ENCODE peak calls at places on chromosomes 11 and 22, in nine cellular contexts. One of them, this sample, is unnamed.
A peak's percentile ranks its signal among the peaks of the same experiment; 100 is the strongest.

GRCh38 chr11:124725719-124726105 is 14.0 kb upstream of the NRGN start:
- DNase-seq in A549: no peak
- DNase-seq in body of pancreas: no peak
- DNase-seq in suprapubic skin: no peak
- DNase-seq in stomach: no peak
- DNase-seq in sigmoid colon: no peak
- DNase-seq in IMR-90: peak; percentile 77
- DNase-seq in prostate gland: no peak
- DNase-seq in gastrocnemius medialis: no peak
- DNase-seq in this sample: no peak

GRCh38 chr11:15027011-15027410 is 46.4 kb upstream of the CALCB start:
- DNase-seq in A549: no peak
- DNase-seq in body of pancreas: no peak
- DNase-seq in suprapubic skin: no peak
- DNase-seq in stomach: no peak
- DNase-seq in sigmoid colon: no peak
- DNase-seq in IMR-90: no peak
- DNase-seq in prostate gland: no peak
- DNase-seq in gastrocnemius medialis: no peak
- DNase-seq in this sample: no peak

GRCh38 chr11:105975128-105975527 is 46.9 kb downstream of the MSANTD4 start:
- DNase-seq in A549: no peak
- DNase-seq in body of pancreas: no peak
- DNase-seq in suprapubic skin: no peak
- DNase-seq in stomach: no peak
- DNase-seq in sigmoid colon: no peak
- DNase-seq in IMR-90: peak; percentile 48
- DNase-seq in prostate gland: no peak
- DNase-seq in gastrocnemius medialis: no peak
- DNase-seq in this sample: no peak

GRCh38 chr11:69274531-69275016 is 19.4 kb upstream of the MYEOV start:
- DNase-seq in A549: peak; percentile 70
- DNase-seq in body of pancreas: peak; percentile 90
- DNase-seq in suprapubic skin: no peak
- DNase-seq in stomach: peak; percentile 81
- DNase-seq in sigmoid colon: no peak
- DNase-seq in IMR-90: no peak
- DNase-seq in prostate gland: peak; percentile 96
- DNase-seq in gastrocnemius medialis: no peak
- DNase-seq in this sample: peak; percentile 54

GRCh38 chr11:58609723-58610122 is 12.7 kb upstream of the CNTF start:
- DNase-seq in A549: no peak
- DNase-seq in body of pancreas: no peak
- DNase-seq in suprapubic skin: no peak
- DNase-seq in stomach: no peak
- DNase-seq in sigmoid colon: no peak
- DNase-seq in IMR-90: no peak
- DNase-seq in prostate gland: no peak
- DNase-seq in gastrocnemius medialis: no peak
- DNase-seq in this sample: no peak

GRCh38 chr22:46381142-46381541 is 45.6 kb downstream of the TRMU start:
- DNase-seq in A549: peak; percentile 61
- DNase-seq in body of pancreas: no peak
- DNase-seq in suprapubic skin: no peak
- DNase-seq in stomach: no peak
- DNase-seq in sigmoid colon: no peak
- DNase-seq in IMR-90: peak; percentile 10
- DNase-seq in prostate gland: no peak
- DNase-seq in gastrocnemius medialis: no peak
- DNase-seq in this sample: no peak

GRCh38 chr11:126432525-126432924 is 77.0 kb downstream of the ST3GAL4 start:
- DNase-seq in A549: no peak
- DNase-seq in body of pancreas: no peak
- DNase-seq in suprapubic skin: no peak
- DNase-seq in stomach: no peak
- DNase-seq in sigmoid colon: no peak
- DNase-seq in IMR-90: no peak
- DNase-seq in prostate gland: no peak
- DNase-seq in gastrocnemius medialis: no peak
- DNase-seq in this sample: no peak

GRCh38 chr11:8290122-8290810 is 26.6 kb upstream of the LMO1 start:
- DNase-seq in A549: no peak
- DNase-seq in body of pancreas: no peak
- DNase-seq in suprapubic skin: no peak
- DNase-seq in stomach: no peak
- DNase-seq in sigmoid colon: peak; percentile 27
- DNase-seq in IMR-90: no peak
- DNase-seq in prostate gland: no peak
- DNase-seq in gastrocnemius medialis: no peak
- DNase-seq in this sample: peak; percentile 53

GRCh38 chr11:99020324-99021225 is at the start of gene CNTN5:
- DNase-seq in A549: peak; percentile 15
- DNase-seq in body of pancreas: peak; percentile 62
- DNase-seq in suprapubic skin: no peak
- DNase-seq in stomach: no peak
- DNase-seq in sigmoid colon: no peak
- DNase-seq in IMR-90: peak; percentile 5
- DNase-seq in prostate gland: no peak
- DNase-seq in gastrocnemius medialis: no peak
- DNase-seq in this sample: no peak

GRCh38 chr11:65100674-65101350 is 4.8 kb downstream of the VPS51 start:
- DNase-seq in A549: no peak
- DNase-seq in body of pancreas: no peak
- DNase-seq in suprapubic skin: no peak
- DNase-seq in stomach: no peak
- DNase-seq in sigmoid colon: no peak
- DNase-seq in IMR-90: no peak
- DNase-seq in prostate gland: no peak
- DNase-seq in gastrocnemius medialis: no peak
- DNase-seq in this sample: no peak
- H3K4me1 ChIP-seq in A549: peaks cover 8% of the 10 kb centered on the region
- H3K4me1 ChIP-seq in body of pancreas: peaks cover 74% of the 10 kb centered on the region
- H3K4me1 ChIP-seq in suprapubic skin: peaks cover 60% of the 10 kb centered on the region
- H3K4me1 ChIP-seq in stomach: peaks cover 79% of the 10 kb centered on the region
- H3K4me1 ChIP-seq in sigmoid colon: peaks cover 12% of the 10 kb centered on the region
- H3K4me1 ChIP-seq in IMR-90: peaks cover 4% of the 10 kb centered on the region
- H3K4me1 ChIP-seq in prostate gland: peaks cover 26% of the 10 kb centered on the region
- H3K4me1 ChIP-seq in gastrocnemius medialis: peaks cover 63% of the 10 kb centered on the region
- H3K4me1 ChIP-seq in this sample: peaks cover 19% of the 10 kb centered on the region

GRCh38 chr11:606245-606644 is 9.5 kb downstream of the IRF7 start:
- DNase-seq in A549: peak; percentile 50
- DNase-seq in body of pancreas: peak; percentile 62
- DNase-seq in suprapubic skin: peak; percentile 69
- DNase-seq in stomach: peak; percentile 80
- DNase-seq in sigmoid colon: peak; percentile 86
- DNase-seq in IMR-90: no peak
- DNase-seq in prostate gland: peak; percentile 56
- DNase-seq in gastrocnemius medialis: no peak
- DNase-seq in this sample: no peak
- TF ChIP-seq POLR2A in A549: no peak
- TF ChIP-seq POLR2A in body of pancreas: no peak
- TF ChIP-seq POLR2A in suprapubic skin: no peak
- TF ChIP-seq POLR2A in stomach: no peak
- TF ChIP-seq POLR2A in sigmoid colon: no peak
- TF ChIP-seq POLR2A in IMR-90: no peak
- TF ChIP-seq POLR2A in prostate gland: no peak
- TF ChIP-seq POLR2A in gastrocnemius medialis: no peak
- TF ChIP-seq POLR2A in this sample: no peak

GRCh38 chr22:49928185-49928495 is 9.7 kb downstream of the CRELD2 start:
- DNase-seq in A549: no peak
- DNase-seq in body of pancreas: no peak
- DNase-seq in suprapubic skin: no peak
- DNase-seq in stomach: no peak
- DNase-seq in sigmoid colon: no peak
- DNase-seq in IMR-90: no peak
- DNase-seq in prostate gland: no peak
- DNase-seq in gastrocnemius medialis: no peak
- DNase-seq in this sample: no peak
- H3K4me1 ChIP-seq in A549: peaks cover 6% of the 10 kb centered on the region
- H3K4me1 ChIP-seq in body of pancreas: peaks cover 25% of the 10 kb centered on the region
- H3K4me1 ChIP-seq in suprapubic skin: peaks cover 44% of the 10 kb centered on the region
- H3K4me1 ChIP-seq in stomach: peaks cover 41% of the 10 kb centered on the region
- H3K4me1 ChIP-seq in sigmoid colon: peaks cover 18% of the 10 kb centered on the region
- H3K4me1 ChIP-seq in IMR-90: peaks cover 6% of the 10 kb centered on the region
- H3K4me1 ChIP-seq in prostate gland: peaks cover 5% of the 10 kb centered on the region
- H3K4me1 ChIP-seq in gastrocnemius medialis: peaks cover 29% of the 10 kb centered on the region
- H3K4me1 ChIP-seq in this sample: peaks cover 59% of the 10 kb centered on the region

GRCh38 chr11:33257897-33258630 is 883 bp downstream of the HIPK3 start:
- DNase-seq in A549: peak; percentile 87
- DNase-seq in body of pancreas: peak; percentile 84
- DNase-seq in suprapubic skin: peak; percentile 93
- DNase-seq in stomach: peak; percentile 81
- DNase-seq in sigmoid colon: peak; percentile 96
- DNase-seq in IMR-90: peak; percentile 83
- DNase-seq in prostate gland: peak; percentile 85
- DNase-seq in gastrocnemius medialis: peak; percentile 74
- DNase-seq in this sample: peak; percentile 95

GRCh38 chr11:33256031-33256807 is 962 bp upstream of the HIPK3 start:
- DNase-seq in A549: no peak
- DNase-seq in body of pancreas: no peak
- DNase-seq in suprapubic skin: no peak
- DNase-seq in stomach: no peak
- DNase-seq in sigmoid colon: no peak
- DNase-seq in IMR-90: no peak
- DNase-seq in prostate gland: no peak
- DNase-seq in gastrocnemius medialis: no peak
- DNase-seq in this sample: no peak

GRCh38 chr11:33257160-33257896 is at the start of gene HIPK3:
- DNase-seq in A549: peak; percentile 79
- DNase-seq in body of pancreas: peak; percentile 87
- DNase-seq in suprapubic skin: peak; percentile 93
- DNase-seq in stomach: peak; percentile 85
- DNase-seq in sigmoid colon: peak; percentile 90
- DNase-seq in IMR-90: peak; percentile 68
- DNase-seq in prostate gland: peak; percentile 75
- DNase-seq in gastrocnemius medialis: peak; percentile 70
- DNase-seq in this sample: peak; percentile 98

GRCh38 chr11:33258631-33259184 is 1.5 kb downstream of the HIPK3 start:
- DNase-seq in A549: peak; percentile 76
- DNase-seq in body of pancreas: peak; percentile 14
- DNase-seq in suprapubic skin: no peak
- DNase-seq in stomach: no peak
- DNase-seq in sigmoid colon: peak; percentile 80
- DNase-seq in IMR-90: peak; percentile 56
- DNase-seq in prostate gland: peak; percentile 53
- DNase-seq in gastrocnemius medialis: no peak
- DNase-seq in this sample: no peak

GRCh38 chr11:33256808-33257159 is 397 bp upstream of the HIPK3 start:
- DNase-seq in A549: no peak
- DNase-seq in body of pancreas: no peak
- DNase-seq in suprapubic skin: no peak
- DNase-seq in stomach: no peak
- DNase-seq in sigmoid colon: no peak
- DNase-seq in IMR-90: no peak
- DNase-seq in prostate gland: no peak
- DNase-seq in gastrocnemius medialis: no peak
- DNase-seq in this sample: no peak
- TF ChIP-seq POLR2A in A549: no peak
- TF ChIP-seq POLR2A in body of pancreas: no peak
- TF ChIP-seq POLR2A in suprapubic skin: no peak
- TF ChIP-seq POLR2A in stomach: no peak
- TF ChIP-seq POLR2A in sigmoid colon: no peak
- TF ChIP-seq POLR2A in IMR-90: no peak
- TF ChIP-seq POLR2A in prostate gland: no peak
- TF ChIP-seq POLR2A in gastrocnemius medialis: no peak
- TF ChIP-seq POLR2A in this sample: no peak

GRCh38 chr22:35539487-35539886 is 1.1 kb upstream of the RASD2 start:
- DNase-seq in A549: no peak
- DNase-seq in body of pancreas: no peak
- DNase-seq in suprapubic skin: no peak
- DNase-seq in stomach: no peak
- DNase-seq in sigmoid colon: no peak
- DNase-seq in IMR-90: no peak
- DNase-seq in prostate gland: no peak
- DNase-seq in gastrocnemius medialis: no peak
- DNase-seq in this sample: no peak

GRCh38 chr22:35537252-35537651 is 3.4 kb upstream of the RASD2 start:
- DNase-seq in A549: no peak
- DNase-seq in body of pancreas: no peak
- DNase-seq in suprapubic skin: no peak
- DNase-seq in stomach: no peak
- DNase-seq in sigmoid colon: no peak
- DNase-seq in IMR-90: no peak
- DNase-seq in prostate gland: no peak
- DNase-seq in gastrocnemius medialis: no peak
- DNase-seq in this sample: no peak

GRCh38 chr22:35540600-35541253 is at the start of gene RASD2:
- DNase-seq in A549: peak; percentile 57
- DNase-seq in body of pancreas: peak; percentile 31
- DNase-seq in suprapubic skin: no peak
- DNase-seq in stomach: no peak
- DNase-seq in sigmoid colon: peak; percentile 90
- DNase-seq in IMR-90: peak; percentile 19
- DNase-seq in prostate gland: peak; percentile 24
- DNase-seq in gastrocnemius medialis: no peak
- DNase-seq in this sample: no peak

GRCh38 chr22:35539910-35540599 is 576 bp upstream of the RASD2 start:
- DNase-seq in A549: no peak
- DNase-seq in body of pancreas: peak; percentile 64
- DNase-seq in suprapubic skin: no peak
- DNase-seq in stomach: peak; percentile 66
- DNase-seq in sigmoid colon: peak; percentile 81
- DNase-seq in IMR-90: peak; percentile 22
- DNase-seq in prostate gland: peak; percentile 56
- DNase-seq in gastrocnemius medialis: peak; percentile 46
- DNase-seq in this sample: peak; percentile 86

DNA sequence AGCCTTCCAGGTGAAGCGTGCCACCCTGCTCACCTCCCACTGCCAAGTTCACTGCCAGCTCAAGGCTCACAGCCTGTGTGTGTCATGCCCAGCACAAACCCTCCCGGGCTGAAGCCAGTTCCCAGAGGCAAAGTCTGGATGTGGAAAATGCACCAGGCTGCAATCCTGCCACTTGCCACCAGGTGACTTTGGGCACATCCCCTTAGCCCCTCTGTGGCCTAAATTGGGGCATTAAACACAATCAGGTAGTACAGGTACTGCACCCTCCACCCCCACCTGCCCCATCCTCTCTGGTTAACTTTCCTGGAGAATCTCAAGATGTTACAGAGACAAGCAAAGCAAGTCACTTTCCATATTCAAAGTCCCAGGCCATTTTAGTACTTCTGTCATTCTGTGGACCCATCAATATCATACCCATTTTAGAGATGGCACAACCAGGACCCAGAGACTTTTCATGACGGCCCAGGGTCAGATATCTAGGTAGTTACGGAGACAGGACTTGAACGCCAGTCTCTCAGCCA is 1.8 kb upstream of the RASD2 start:
- DNase-seq in A549: peak; percentile 44
- DNase-seq in body of pancreas: peak; percentile 46
- DNase-seq in suprapubic skin: no peak
- DNase-seq in stomach: no peak
- DNase-seq in sigmoid colon: no peak
- DNase-seq in IMR-90: no peak
- DNase-seq in prostate gland: no peak
- DNase-seq in gastrocnemius medialis: no peak
- DNase-seq in this sample: no peak
- H3K4me1 ChIP-seq in A549: peaks cover 19% of the 10 kb centered on the region
- H3K4me1 ChIP-seq in body of pancreas: peaks cover 17% of the 10 kb centered on the region
- H3K4me1 ChIP-seq in suprapubic skin: peaks cover 20% of the 10 kb centered on the region
- H3K4me1 ChIP-seq in stomach: peaks cover 25% of the 10 kb centered on the region
- H3K4me1 ChIP-seq in sigmoid colon: peaks cover 40% of the 10 kb centered on the region
- H3K4me1 ChIP-seq in IMR-90: peaks cover 20% of the 10 kb centered on the region
- H3K4me1 ChIP-seq in prostate gland: no peaks in the 10 kb centered on the region
- H3K4me1 ChIP-seq in gastrocnemius medialis: peaks cover 24% of the 10 kb centered on the region
- H3K4me1 ChIP-seq in this sample: no peaks in the 10 kb centered on the region

This sample was measured in spleen.